ENCODE peak calls at places on chromosome 7, in seven cellular contexts. One of them, this sample, is unnamed.

GRCh38 chr7:7271094-7271874 is 88.9 kb downstream of the C1GALT1 start:
- DNase-seq in Panc1: no peak
- DNase-seq in spleen: no peak
- DNase-seq in transverse colon: peak; percentile 21
- DNase-seq in stomach: no peak
- DNase-seq in HCT116: no peak
- DNase-seq in suprapubic skin: no peak
- DNase-seq in this sample: no peak

GRCh38 chr7:6248581-6248980 is 23.8 kb downstream of the CYTH3 start:
- DNase-seq in Panc1: no peak
- DNase-seq in spleen: no peak
- DNase-seq in transverse colon: no peak
- DNase-seq in stomach: no peak
- DNase-seq in HCT116: no peak
- DNase-seq in suprapubic skin: no peak
- DNase-seq in this sample: no peak

GRCh38 chr7:139659922-139660316 is 117.9 kb downstream of the HIPK2 start:
- DNase-seq in Panc1: no peak
- DNase-seq in spleen: no peak
- DNase-seq in transverse colon: no peak
- DNase-seq in stomach: no peak
- DNase-seq in HCT116: no peak
- DNase-seq in suprapubic skin: no peak
- DNase-seq in this sample: no peak

GRCh38 chr7:158821173-158822021 is 7.9 kb downstream of the ESYT2 start:
- DNase-seq in Panc1: peak; percentile 77
- DNase-seq in spleen: no peak
- DNase-seq in transverse colon: no peak
- DNase-seq in stomach: no peak
- DNase-seq in HCT116: peak; percentile 90
- DNase-seq in suprapubic skin: no peak
- DNase-seq in this sample: no peak

GRCh38 chr7:33108591-33108930 is 643 bp downstream of the RP9 start:
- DNase-seq in Panc1: no peak
- DNase-seq in spleen: no peak
- DNase-seq in transverse colon: peak; percentile 13
- DNase-seq in stomach: no peak
- DNase-seq in HCT116: no peak
- DNase-seq in suprapubic skin: no peak
- DNase-seq in this sample: no peak

GRCh38 chr7:763762-764161 is 36.7 kb upstream of the PRKAR1B start:
- DNase-seq in Panc1: no peak
- DNase-seq in spleen: no peak
- DNase-seq in transverse colon: no peak
- DNase-seq in stomach: no peak
- DNase-seq in HCT116: no peak
- DNase-seq in suprapubic skin: no peak
- DNase-seq in this sample: no peak

GRCh38 chr7:16980539-16980938 is 98.8 kb upstream of the AGR3 start:
- DNase-seq in Panc1: no peak
- DNase-seq in spleen: no peak
- DNase-seq in transverse colon: no peak
- DNase-seq in stomach: no peak
- DNase-seq in HCT116: no peak
- DNase-seq in suprapubic skin: no peak
- DNase-seq in this sample: no peak

GRCh38 chr7:24728503-24729364 is 28.5 kb downstream of the GSDME start:
- DNase-seq in Panc1: no peak
- DNase-seq in spleen: no peak
- DNase-seq in transverse colon: no peak
- DNase-seq in stomach: no peak
- DNase-seq in HCT116: no peak
- DNase-seq in suprapubic skin: no peak
- DNase-seq in this sample: peak; percentile 86

GRCh38 chr7:64637521-64638445 is 28.1 kb upstream of the ZNF107 start:
- DNase-seq in Panc1: no peak
- DNase-seq in spleen: no peak
- DNase-seq in transverse colon: no peak
- DNase-seq in stomach: no peak
- DNase-seq in HCT116: no peak
- DNase-seq in suprapubic skin: no peak
- DNase-seq in this sample: no peak

GRCh38 chr7:45197461-45197860 is 39.9 kb downstream of the RAMP3 start:
- DNase-seq in Panc1: no peak
- DNase-seq in spleen: peak; percentile 6
- DNase-seq in transverse colon: no peak
- DNase-seq in stomach: no peak
- DNase-seq in HCT116: no peak
- DNase-seq in suprapubic skin: no peak
- DNase-seq in this sample: no peak

GRCh38 chr7:45193868-45194267 is 36.3 kb downstream of the RAMP3 start:
- DNase-seq in Panc1: no peak
- DNase-seq in spleen: peak; percentile 42
- DNase-seq in transverse colon: no peak
- DNase-seq in stomach: no peak
- DNase-seq in HCT116: no peak
- DNase-seq in suprapubic skin: no peak
- DNase-seq in this sample: no peak

GRCh38 chr7:45199506-45199905 is 41.9 kb downstream of the RAMP3 start:
- DNase-seq in Panc1: no peak
- DNase-seq in spleen: no peak
- DNase-seq in transverse colon: no peak
- DNase-seq in stomach: no peak
- DNase-seq in HCT116: no peak
- DNase-seq in suprapubic skin: no peak
- DNase-seq in this sample: no peak

GRCh38 chr7:45198986-45199385 is 41.4 kb downstream of the RAMP3 start:
- DNase-seq in Panc1: no peak
- DNase-seq in spleen: no peak
- DNase-seq in transverse colon: no peak
- DNase-seq in stomach: no peak
- DNase-seq in HCT116: no peak
- DNase-seq in suprapubic skin: no peak
- DNase-seq in this sample: no peak

DNA sequence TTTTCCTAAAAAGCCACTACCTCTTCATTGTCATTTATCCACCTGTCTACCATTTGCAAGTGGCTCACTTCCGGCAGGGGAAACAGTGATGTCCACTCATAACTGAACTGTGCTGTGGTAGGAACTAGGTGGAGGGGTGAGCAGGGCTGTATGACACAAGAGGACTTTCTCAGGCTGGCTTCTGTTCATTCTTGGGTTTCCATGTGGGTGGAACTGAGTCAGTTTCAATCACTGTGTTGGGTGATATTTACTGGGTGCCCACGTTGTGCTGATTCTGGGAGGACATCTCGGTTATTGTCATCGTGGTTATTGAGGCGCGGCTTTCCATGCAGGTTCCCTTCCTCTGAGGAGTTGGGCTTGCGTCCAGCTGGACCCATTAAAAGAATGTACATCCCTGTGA is 38.8 kb downstream of the RAMP3 start:
- DNase-seq in Panc1: no peak
- DNase-seq in spleen: peak; percentile 13
- DNase-seq in transverse colon: no peak
- DNase-seq in stomach: no peak
- DNase-seq in HCT116: no peak
- DNase-seq in suprapubic skin: no peak
- DNase-seq in this sample: no peak
- TF ChIP-seq CTCF in Panc1: no peak
- TF ChIP-seq CTCF in spleen: no peak
- TF ChIP-seq CTCF in transverse colon: no peak
- TF ChIP-seq CTCF in stomach: no peak
- TF ChIP-seq CTCF in HCT116: no peak
- TF ChIP-seq CTCF in suprapubic skin: no peak
- TF ChIP-seq CTCF in this sample: no peak

GRCh38 chr7:151519765-151520418 is at the start of gene RHEB:
- DNase-seq in Panc1: peak; percentile 98
- DNase-seq in spleen: peak; percentile 99
- DNase-seq in transverse colon: peak; percentile 99
- DNase-seq in stomach: peak; percentile 98
- DNase-seq in HCT116: peak; percentile 98
- DNase-seq in suprapubic skin: peak; percentile 100
- DNase-seq in this sample: peak; percentile 99

GRCh38 chr7:151518105-151518780 is 1.5 kb downstream of the RHEB start:
- DNase-seq in Panc1: no peak
- DNase-seq in spleen: peak; percentile 89
- DNase-seq in transverse colon: peak; percentile 75
- DNase-seq in stomach: peak; percentile 33
- DNase-seq in HCT116: no peak
- DNase-seq in suprapubic skin: peak; percentile 77
- DNase-seq in this sample: no peak

GRCh38 chr7:151517601-151518104 is 2.0 kb downstream of the RHEB start:
- DNase-seq in Panc1: no peak
- DNase-seq in spleen: no peak
- DNase-seq in transverse colon: no peak
- DNase-seq in stomach: no peak
- DNase-seq in HCT116: no peak
- DNase-seq in suprapubic skin: no peak
- DNase-seq in this sample: no peak

GRCh38 chr7:151520419-151521229 is 929 bp upstream of the RHEB start:
- DNase-seq in Panc1: no peak
- DNase-seq in spleen: peak; percentile 94
- DNase-seq in transverse colon: peak; percentile 62
- DNase-seq in stomach: peak; percentile 57
- DNase-seq in HCT116: no peak
- DNase-seq in suprapubic skin: peak; percentile 85
- DNase-seq in this sample: no peak

DNA sequence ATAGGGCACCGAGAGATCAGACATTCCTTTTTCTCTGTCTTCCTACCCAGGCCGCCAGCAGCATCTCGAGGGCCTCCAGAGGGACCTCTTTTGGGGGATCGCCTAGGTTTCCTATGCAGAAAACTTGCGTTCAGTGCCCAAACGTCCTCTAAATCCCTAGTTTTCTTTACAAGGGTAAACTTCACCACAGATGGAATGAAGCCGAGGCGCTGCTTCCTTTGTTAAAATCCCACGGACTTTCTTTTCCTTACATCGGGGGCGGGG is 982 bp downstream of the RHEB start:
- DNase-seq in Panc1: no peak
- DNase-seq in spleen: no peak
- DNase-seq in transverse colon: no peak
- DNase-seq in stomach: no peak
- DNase-seq in HCT116: no peak
- DNase-seq in suprapubic skin: no peak
- DNase-seq in this sample: no peak
- TF ChIP-seq POLR2AphosphoS5 in Panc1: no peak
- TF ChIP-seq POLR2AphosphoS5 in spleen: no peak
- TF ChIP-seq POLR2AphosphoS5 in transverse colon: no peak
- TF ChIP-seq POLR2AphosphoS5 in stomach: no peak
- TF ChIP-seq POLR2AphosphoS5 in HCT116: no peak
- TF ChIP-seq POLR2AphosphoS5 in suprapubic skin: no peak
- TF ChIP-seq POLR2AphosphoS5 in this sample: no peak

GRCh38 chr7:102284891-102285540 is 1.7 kb upstream of the SH2B2 start:
- DNase-seq in Panc1: no peak
- DNase-seq in spleen: peak; percentile 93
- DNase-seq in transverse colon: peak; percentile 55
- DNase-seq in stomach: peak; percentile 45
- DNase-seq in HCT116: no peak
- DNase-seq in suprapubic skin: peak; percentile 74
- DNase-seq in this sample: no peak

GRCh38 chr7:102283477-102284189 is 3.0 kb upstream of the SH2B2 start:
- DNase-seq in Panc1: no peak
- DNase-seq in spleen: no peak
- DNase-seq in transverse colon: no peak
- DNase-seq in stomach: no peak
- DNase-seq in HCT116: no peak
- DNase-seq in suprapubic skin: no peak
- DNase-seq in this sample: no peak

GRCh38 chr7:102285541-102286236 is 979 bp upstream of the SH2B2 start:
- DNase-seq in Panc1: no peak
- DNase-seq in spleen: no peak
- DNase-seq in transverse colon: no peak
- DNase-seq in stomach: no peak
- DNase-seq in HCT116: no peak
- DNase-seq in suprapubic skin: no peak
- DNase-seq in this sample: no peak

GRCh38 chr7:102282465-102283362 is 4.0 kb upstream of the SH2B2 start:
- DNase-seq in Panc1: no peak
- DNase-seq in spleen: no peak
- DNase-seq in transverse colon: no peak
- DNase-seq in stomach: no peak
- DNase-seq in HCT116: no peak
- DNase-seq in suprapubic skin: no peak
- DNase-seq in this sample: no peak

DNA sequence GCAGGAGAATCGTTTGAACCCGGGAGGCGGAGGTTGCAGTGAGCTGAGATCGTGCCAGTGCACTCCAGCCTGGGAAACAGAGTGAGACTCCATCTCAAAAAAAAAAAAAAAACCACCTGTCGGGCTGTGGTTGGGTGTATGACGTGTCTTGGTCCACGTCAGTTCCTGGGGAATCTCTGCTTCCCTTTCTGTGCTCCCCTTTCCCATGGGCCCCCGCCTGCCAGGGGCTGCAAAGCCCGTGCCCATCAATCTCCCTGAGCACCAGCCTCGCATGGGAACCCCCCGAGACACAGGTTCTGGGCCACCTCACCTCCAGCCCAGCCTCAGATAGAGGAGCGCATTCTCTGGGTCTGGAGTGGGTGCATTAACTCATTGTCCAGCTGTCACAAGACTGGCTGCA is 2.3 kb upstream of the SH2B2 start:
- DNase-seq in Panc1: no peak
- DNase-seq in spleen: no peak
- DNase-seq in transverse colon: peak; percentile 45
- DNase-seq in stomach: no peak
- DNase-seq in HCT116: no peak
- DNase-seq in suprapubic skin: no peak
- DNase-seq in this sample: no peak
- H3K4me1 ChIP-seq in Panc1: no peaks in the 10 kb centered on the region
- H3K4me1 ChIP-seq in spleen: peaks cover 68% of the 10 kb centered on the region
- H3K4me1 ChIP-seq in transverse colon: peaks cover 13% of the 10 kb centered on the region
- H3K4me1 ChIP-seq in stomach: peaks cover 44% of the 10 kb centered on the region
- H3K4me1 ChIP-seq in HCT116: peaks cover 25% of the 10 kb centered on the region
- H3K4me1 ChIP-seq in suprapubic skin: peaks cover 37% of the 10 kb centered on the region
- H3K4me1 ChIP-seq in this sample: peaks cover 38% of the 10 kb centered on the region

GRCh38 chr7:47940482-47941001 is 7.7 kb downstream of the PKD1L1 start:
- DNase-seq in Panc1: no peak
- DNase-seq in spleen: peak; percentile 83
- DNase-seq in transverse colon: peak; percentile 77
- DNase-seq in stomach: no peak
- DNase-seq in HCT116: no peak
- DNase-seq in suprapubic skin: peak; percentile 76
- DNase-seq in this sample: peak; percentile 46

GRCh38 chr7:47939425-47940036 is 8.7 kb downstream of the PKD1L1 start:
- DNase-seq in Panc1: no peak
- DNase-seq in spleen: peak; percentile 43
- DNase-seq in transverse colon: no peak
- DNase-seq in stomach: no peak
- DNase-seq in HCT116: no peak
- DNase-seq in suprapubic skin: no peak
- DNase-seq in this sample: no peak

GRCh38 chr7:47937711-47938573 is 10.3 kb downstream of the PKD1L1 start:
- DNase-seq in Panc1: no peak
- DNase-seq in spleen: no peak
- DNase-seq in transverse colon: peak; percentile 35
- DNase-seq in stomach: no peak
- DNase-seq in HCT116: no peak
- DNase-seq in suprapubic skin: no peak
- DNase-seq in this sample: peak; percentile 91

GRCh38 chr7:47937065-47937687 is 11.1 kb downstream of the PKD1L1 start:
- DNase-seq in Panc1: no peak
- DNase-seq in spleen: peak; percentile 83
- DNase-seq in transverse colon: peak; percentile 44
- DNase-seq in stomach: no peak
- DNase-seq in HCT116: no peak
- DNase-seq in suprapubic skin: no peak
- DNase-seq in this sample: peak; percentile 74

GRCh38 chr7:47938574-47939165 is 9.6 kb downstream of the PKD1L1 start:
- DNase-seq in Panc1: peak; percentile 17
- DNase-seq in spleen: peak; percentile 51
- DNase-seq in transverse colon: no peak
- DNase-seq in stomach: no peak
- DNase-seq in HCT116: no peak
- DNase-seq in suprapubic skin: no peak
- DNase-seq in this sample: peak; percentile 52
- TF ChIP-seq CTCF in Panc1: peak; percentile 80
- TF ChIP-seq CTCF in spleen: no peak
- TF ChIP-seq CTCF in transverse colon: no peak
- TF ChIP-seq CTCF in stomach: no peak
- TF ChIP-seq CTCF in HCT116: peak; percentile 14
- TF ChIP-seq CTCF in suprapubic skin: no peak
- TF ChIP-seq CTCF in this sample: no peak

This sample was measured in vagina.